ENCODE peak calls at places on chromosomes 6 and 20, in seven cellular contexts. I is psoas muscle, M is choroid plexus epithelial cell, Z is cardiac muscle cell, V is esophagus muscularis mucosa, D is A549, K is left lung. Y is an unnamed sample.

GRCh38 chr6:129955584-129955983 is 62.8 kb upstream of the L3MBTL3 start:
- DNase-seq in I (no peak), M (no peak), Z (no peak), V (no peak), D (no peak), K (no peak), Y (no peak)

GRCh38 chr6:15672291-15672690 is 9.5 kb upstream of the DTNBP1 start:
- DNase-seq in I (no peak), M (no peak), Z (no peak), V (no peak), D (no peak), K (no peak), Y (no peak)

GRCh38 chr6:170080828-170081368 is 210.0 kb downstream of the DLL1 start:
- DNase-seq in I (peak), M (no peak), Z (no peak), V (no peak), D (no peak), K (peak), Y (no peak)

GRCh38 chr20:43744966-43745733 is 18.3 kb upstream of the GTSF1L start:
- DNase-seq in I (no peak), M (no peak), Z (no peak), V (no peak), D (no peak), K (no peak), Y (no peak)

GRCh38 chr6:126618639-126619331 is 278.9 kb downstream of the CENPW start:
- DNase-seq in I (no peak), M (no peak), Z (no peak), V (no peak), D (no peak), K (no peak), Y (no peak)

GRCh38 chr6:144657691-144658090 is 372.6 kb downstream of the UTRN start:
- DNase-seq in I (no peak), M (peak), Z (no peak), V (no peak), D (peak), K (no peak), Y (no peak)

GRCh38 chr6:166626177-166627038 is 643 bp downstream of the RPS6KA2 start:
- DNase-seq in I (peak), M (peak), Z (peak), V (no peak), D (no peak), K (no peak), Y (peak)

GRCh38 chr6:154356118-154356517 is 485 bp downstream of the IPCEF1 start:
- DNase-seq in I (no peak), M (no peak), Z (no peak), V (no peak), D (no peak), K (no peak), Y (no peak)

GRCh38 chr20:36472656-36473071 is 68.7 kb upstream of the MYL9 start:
- DNase-seq in I (peak), M (no peak), Z (no peak), V (no peak), D (peak), K (no peak), Y (no peak)

GRCh38 chr20:62387219-62387913 is 463 bp downstream of the RPS21 start:
- DNase-seq in I (no peak), M (no peak), Z (no peak), V (no peak), D (no peak), K (no peak), Y (no peak)

GRCh38 chr6:91098006-91098405 is 511.1 kb upstream of the MAP3K7 start:
- DNase-seq in I (no peak), M (no peak), Z (no peak), V (no peak), D (no peak), K (no peak), Y (no peak)

GRCh38 chr6:66568271-66568670 is 861.2 kb upstream of the EYS start:
- DNase-seq in I (no peak), M (peak), Z (no peak), V (no peak), D (peak), K (no peak), Y (no peak)

GRCh38 chr6:159252955-159253508 is 83.8 kb downstream of the FNDC1 start:
- DNase-seq in I (no peak), M (peak), Z (no peak), V (peak), D (peak), K (no peak), Y (no peak)

GRCh38 chr6:56690519-56691200 is 48.0 kb upstream of the DST start:
- DNase-seq in I (no peak), M (peak), Z (no peak), V (no peak), D (no peak), K (no peak), Y (no peak)

GRCh38 chr6:1223312-1223603 is 88.6 kb upstream of the FOXQ1 start:
- DNase-seq in I (no peak), M (no peak), Z (no peak), V (no peak), D (no peak), K (no peak), Y (no peak)

GRCh38 chr20:46558511-46558959 is 8.1 kb upstream of the OCSTAMP start:
- DNase-seq in I (peak), M (peak), Z (no peak), V (no peak), D (peak), K (no peak), Y (no peak)

GRCh38 chr6:39821014-39821738 is 29.0 kb downstream of the DAAM2 start:
- DNase-seq in I (no peak), M (no peak), Z (no peak), V (no peak), D (no peak), K (no peak), Y (no peak)

GRCh38 chr6:16669227-16669626 is 92.0 kb downstream of the ATXN1 start:
- DNase-seq in I (no peak), M (peak), Z (no peak), V (no peak), D (peak), K (no peak), Y (no peak)

GRCh38 chr6:47247227-47247797 is 62.4 kb downstream of the TNFRSF21 start:
- DNase-seq in I (no peak), M (peak), Z (peak), V (no peak), D (no peak), K (no peak), Y (no peak)

GRCh38 chr6:108133594-108134179 is 32.1 kb upstream of the NR2E1 start:
- DNase-seq in I (peak), M (peak), Z (peak), V (no peak), D (peak), K (peak), Y (peak)

GRCh38 chr6:27139753-27140522 is 107.6 kb upstream of the PRSS16 start:
- DNase-seq in I (no peak), M (no peak), Z (peak), V (no peak), D (peak), K (no peak), Y (no peak)

GRCh38 chr6:26358511-26358981 is 6.5 kb upstream of the BTN3A2 start:
- DNase-seq in I (no peak), M (no peak), Z (no peak), V (no peak), D (no peak), K (no peak), Y (no peak)

GRCh38 chr6:19327684-19328083 is 509.5 kb upstream of the ID4 start:
- DNase-seq in I (no peak), M (no peak), Z (peak), V (no peak), D (no peak), K (no peak), Y (no peak)

GRCh38 chr6:159716247-159717086 is 10.8 kb upstream of the WTAP start:
- DNase-seq in I (no peak), M (peak), Z (no peak), V (peak), D (peak), K (no peak), Y (no peak)

GRCh38 chr20:32984631-32985354 is 19.4 kb downstream of the SUN5 start:
- DNase-seq in I (no peak), M (no peak), Z (no peak), V (no peak), D (no peak), K (no peak), Y (no peak)

GRCh38 chr20:3557237-3557636 is 86.4 kb downstream of the ATRN start:
- DNase-seq in I (no peak), M (no peak), Z (no peak), V (no peak), D (no peak), K (no peak), Y (no peak)

GRCh38 chr6:156396791-156397418 is 380.3 kb upstream of the ARID1B start:
- DNase-seq in I (no peak), M (no peak), Z (no peak), V (peak), D (no peak), K (no peak), Y (peak)

GRCh38 chr6:167400482-167401138 is 75.7 kb downstream of the TTLL2 start:
- DNase-seq in I (no peak), M (no peak), Z (no peak), V (no peak), D (no peak), K (no peak), Y (no peak)

GRCh38 chr20:58169441-58169840 is 59.0 kb downstream of the ANKRD60 start:
- DNase-seq in I (no peak), M (peak), Z (no peak), V (no peak), D (no peak), K (no peak), Y (no peak)

GRCh38 chr20:38065764-38066375 is 32.3 kb downstream of the RPRD1B start:
- DNase-seq in I (no peak), M (no peak), Z (no peak), V (no peak), D (no peak), K (no peak), Y (no peak)

GRCh38 chr6:112413805-112414204 is 66.7 kb downstream of the RFPL4B start:
- DNase-seq in I (no peak), M (peak), Z (no peak), V (no peak), D (no peak), K (no peak), Y (no peak)

GRCh38 chr6:57130784-57131183 is 40.8 kb downstream of the ZNF451 start:
- DNase-seq in I (no peak), M (no peak), Z (no peak), V (no peak), D (no peak), K (no peak), Y (no peak)

GRCh38 chr6:14209005-14209404 is 91.4 kb downstream of the CD83 start:
- DNase-seq in I (no peak), M (no peak), Z (no peak), V (no peak), D (no peak), K (no peak), Y (no peak)

GRCh38 chr6:73566954-73567591 is 46.2 kb upstream of the EEF1A1 start:
- DNase-seq in I (peak), M (peak), Z (no peak), V (peak), D (peak), K (peak), Y (no peak)

GRCh38 chr6:79821859-79822258 is 125.5 kb downstream of the ELOVL4 start:
- DNase-seq in I (no peak), M (peak), Z (no peak), V (no peak), D (no peak), K (no peak), Y (no peak)

GRCh38 chr6:148389086-148389485 is 46.4 kb downstream of the SASH1 start:
- DNase-seq in I (no peak), M (no peak), Z (no peak), V (no peak), D (no peak), K (peak), Y (no peak)

GRCh38 chr20:37846573-37846972 is 56.4 kb upstream of the VSTM2L start:
- DNase-seq in I (no peak), M (no peak), Z (no peak), V (no peak), D (no peak), K (no peak), Y (no peak)

GRCh38 chr6:149140137-149140909 is 177.2 kb upstream of the TAB2 start:
- DNase-seq in I (no peak), M (peak), Z (no peak), V (no peak), D (no peak), K (no peak), Y (no peak)

GRCh38 chr20:9517297-9518134 is 3.1 kb downstream of the LAMP5 start:
- DNase-seq in I (no peak), M (no peak), Z (no peak), V (peak), D (no peak), K (peak), Y (no peak)

GRCh38 chr20:9515211-9515580 is 806 bp downstream of the LAMP5 start:
- DNase-seq in I (no peak), M (no peak), Z (no peak), V (peak), D (no peak), K (no peak), Y (no peak)

GRCh38 chr20:9515761-9516657 is 1.6 kb downstream of the LAMP5 start:
- DNase-seq in I (no peak), M (no peak), Z (peak), V (peak), D (no peak), K (peak), Y (no peak)

GRCh38 chr20:9514461-9515210 is at the start of gene LAMP5:
- DNase-seq in I (no peak), M (peak), Z (peak), V (peak), D (no peak), K (no peak), Y (no peak)

GRCh38 chr20:9516658-9516987 is 2.2 kb downstream of the LAMP5 start:
- DNase-seq in I (no peak), M (no peak), Z (no peak), V (peak), D (no peak), K (no peak), Y (no peak)
- H3K4me3 ChIP-seq in I (no peak), M (no peak), Z (peak), V (no peak), D (no peak), K (no peak), Y (no peak)

GRCh38 chr6:99618649-99619408 is 12.2 kb downstream of the PRDM13 start:
- DNase-seq in I (peak), M (no peak), Z (no peak), V (no peak), D (no peak), K (no peak), Y (no peak)
- H3K4me3 ChIP-seq in I (no peak), M (no peak), Z (peak), V (no peak), D (no peak), K (no peak), Y (no peak)

DNA sequence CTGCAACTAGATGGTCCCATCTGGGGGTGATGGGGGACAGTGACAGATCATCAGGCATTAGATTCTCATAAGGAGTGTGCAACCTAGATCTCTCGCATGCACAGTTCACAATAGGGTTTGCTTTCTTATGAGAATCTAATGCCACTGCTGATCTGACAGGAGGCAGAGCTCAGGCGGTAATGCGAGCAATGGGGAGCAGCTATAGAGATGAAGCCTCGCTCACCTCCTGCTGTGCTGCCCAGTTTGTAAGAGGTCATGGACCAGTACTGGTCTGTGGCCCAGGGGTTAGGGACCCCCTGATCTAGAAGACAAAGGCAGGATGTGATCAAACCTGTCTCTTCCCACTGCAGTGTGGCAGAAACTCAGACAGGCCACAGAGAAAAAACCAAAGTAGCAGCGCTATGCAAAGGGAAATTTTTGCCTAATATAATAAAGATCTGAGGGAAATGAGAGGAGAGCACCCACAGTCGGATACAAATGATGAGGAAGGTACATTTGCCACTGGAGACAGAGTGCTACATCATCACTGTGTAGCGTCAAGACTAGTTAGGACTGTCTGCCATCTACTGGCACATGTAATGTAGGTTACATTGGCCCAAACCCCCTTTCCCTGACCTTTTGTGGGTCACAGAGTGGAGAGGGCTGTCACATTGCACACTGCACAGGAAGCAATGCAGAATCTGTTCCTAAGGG is 4.1 kb upstream of the LY86 start:
- DNase-seq in I (no peak), M (no peak), Z (no peak), V (no peak), D (no peak), K (no peak), Y (no peak)
- H3K4me3 ChIP-seq in I (no peak), M (no peak), Z (no peak), V (no peak), D (no peak), K (no peak), Y (no peak)

DNA sequence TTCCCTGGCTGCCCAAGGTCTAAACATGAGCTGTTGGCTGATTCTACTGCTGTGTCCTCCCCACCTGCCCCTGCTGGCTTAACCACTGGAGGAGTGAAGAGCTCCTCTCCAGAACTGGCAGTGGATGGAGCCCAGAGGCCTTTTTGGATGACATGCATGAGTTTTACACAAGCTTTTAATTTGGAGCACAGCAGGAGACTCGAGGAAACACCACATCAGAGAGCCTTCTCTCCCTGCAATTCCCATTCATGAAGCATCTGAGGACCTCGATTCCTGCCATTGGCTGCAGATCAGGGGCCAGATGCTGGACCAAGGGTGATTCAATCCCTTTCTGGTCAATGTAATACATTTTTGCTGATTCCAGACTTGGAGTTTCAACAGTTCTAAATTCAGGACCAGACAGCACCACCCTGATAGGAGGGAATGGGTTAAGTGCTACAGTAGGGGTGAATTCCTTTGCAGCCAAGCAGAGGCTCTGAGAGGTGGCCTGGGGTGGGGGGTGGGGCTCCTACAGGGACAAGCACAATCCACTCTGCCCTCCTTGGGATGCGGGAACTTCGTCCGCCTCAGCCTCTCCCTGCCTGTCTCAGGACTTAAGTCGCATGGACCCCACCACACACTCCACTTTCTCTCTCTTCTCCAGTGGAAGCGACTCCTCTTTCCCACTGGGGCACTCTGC is 600 bp upstream of the PSORS1C1 start:
- DNase-seq in I (no peak), M (peak), Z (peak), V (no peak), D (no peak), K (no peak), Y (no peak)
- H3K4me3 ChIP-seq in I (no peak), M (no peak), Z (no peak), V (no peak), D (no peak), K (no peak), Y (no peak)

GRCh38 chr6:109793793-109794192 is 102.7 kb downstream of the FIG4 start:
- DNase-seq in I (no peak), M (peak), Z (peak), V (no peak), D (peak), K (no peak), Y (no peak)

GRCh38 chr6:109791301-109791700 is 100.2 kb downstream of the FIG4 start:
- DNase-seq in I (no peak), M (no peak), Z (no peak), V (no peak), D (no peak), K (no peak), Y (peak)

GRCh38 chr6:109795994-109796555 is 105.0 kb downstream of the FIG4 start:
- DNase-seq in I (no peak), M (peak), Z (no peak), V (no peak), D (no peak), K (no peak), Y (no peak)

GRCh38 chr6:109793015-109793414 is 101.9 kb downstream of the FIG4 start:
- DNase-seq in I (no peak), M (no peak), Z (no peak), V (no peak), D (no peak), K (no peak), Y (no peak)

GRCh38 chr6:109794201-109794926 is 103.3 kb downstream of the FIG4 start:
- DNase-seq in I (no peak), M (peak), Z (no peak), V (no peak), D (no peak), K (no peak), Y (no peak)
- H3K4me3 ChIP-seq in I (no peak), M (no peak), Z (no peak), V (no peak), D (no peak), K (no peak), Y (no peak)

DNA sequence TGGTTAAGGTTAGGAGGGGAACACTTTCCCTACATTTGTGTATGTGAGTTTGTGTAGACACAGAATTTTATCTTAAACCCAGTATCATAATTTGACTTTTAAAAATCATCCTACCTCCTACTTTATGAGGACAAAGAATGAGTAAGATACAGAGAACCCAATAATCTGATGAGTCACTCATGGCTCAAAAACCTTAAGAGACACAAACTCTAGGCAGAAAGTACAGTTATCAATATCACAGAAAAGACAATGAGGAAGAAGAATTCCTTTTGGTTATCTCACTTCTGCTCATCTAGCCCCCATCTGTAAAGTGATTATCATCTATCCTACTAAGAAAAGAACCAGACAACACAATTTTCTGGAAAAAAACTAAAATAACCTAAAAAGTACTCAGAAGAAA is 87.7 kb downstream of the EPB41L2 start:
- DNase-seq in I (no peak), M (no peak), Z (no peak), V (no peak), D (no peak), K (no peak), Y (no peak)
- H3K4me3 ChIP-seq in I (no peak), M (no peak), Z (no peak), V (no peak), D (no peak), K (no peak), Y (no peak)

Y was measured in dorsolateral prefrontal cortex.